ENCODE peak calls at places on chromosomes 16 and 17, in six cellular contexts. L is AG04450; U is IMR-90; W is heart right ventricle; X is ovary; I is CD8-positive, alpha-beta T cell. B is an unnamed sample.

GRCh38 chr17:39653662-39654331 is 11.4 kb upstream of the TCAP start:
- DNase-seq in L (no peak), W (peak), I (peak), X (peak), U (no peak), B (no peak)

GRCh38 chr16:66569827-66570405 is 3.7 kb downstream of the CMTM1 start:
- DNase-seq in X (no peak), U (peak), W (no peak), I (no peak), L (no peak), B (no peak)

GRCh38 chr17:17665255-17665654 is 16.0 kb upstream of the RAI1 start:
- DNase-seq in X (no peak), I (no peak), U (no peak), W (no peak), L (no peak), B (no peak)

GRCh38 chr17:29582767-29583166 is 6.7 kb downstream of the GIT1 start:
- DNase-seq in U (no peak), X (no peak), L (no peak), I (no peak), W (no peak), B (no peak)

GRCh38 chr16:14354561-14355351 is 275.3 kb downstream of the PARN start:
- DNase-seq in U (peak), I (no peak), X (no peak), L (no peak), W (no peak), B (no peak)

GRCh38 chr17:79255046-79255445 is 180.4 kb downstream of the ENGASE start:
- DNase-seq in I (no peak), W (no peak), X (no peak), L (no peak), U (no peak), B (no peak)

GRCh38 chr17:14211778-14212177 is 24.9 kb downstream of the CDRT15 start:
- DNase-seq in L (no peak), W (peak), U (no peak), I (peak), X (no peak), B (no peak)

GRCh38 chr16:84726079-84726669 is 26.4 kb downstream of the USP10 start:
- DNase-seq in L (peak), I (peak), X (peak), U (peak), W (peak), B (peak)

GRCh38 chr16:1932050-1933028 is 10.7 kb downstream of the MSRB1 start:
- DNase-seq in I (no peak), U (no peak), L (no peak), W (no peak), X (no peak), B (no peak)

GRCh38 chr16:73616186-73616585 is 568.3 kb upstream of the ZFHX3 start:
- DNase-seq in X (no peak), I (no peak), L (no peak), U (no peak), W (no peak), B (no peak)

GRCh38 chr16:96935-97381 is 18.9 kb downstream of the MPG start:
- DNase-seq in I (peak), W (peak), L (no peak), U (peak), X (peak), B (peak)

GRCh38 chr17:77445908-77446535 is 305.3 kb downstream of the SEC14L1 start:
- DNase-seq in L (no peak), U (peak), W (no peak), X (no peak), I (no peak), B (no peak)

GRCh38 chr16:54544553-54545180 is 258.1 kb upstream of the IRX3 start:
- DNase-seq in U (no peak), X (no peak), I (no peak), W (no peak), L (no peak), B (no peak)

GRCh38 chr16:64545769-64546168 is 576.1 kb downstream of the CDH11 start:
- DNase-seq in L (no peak), U (no peak), X (no peak), I (no peak), W (no peak), B (no peak)

GRCh38 chr16:80023865-80024264 is 423.3 kb upstream of the MAF start:
- DNase-seq in U (peak), I (no peak), X (no peak), W (no peak), L (no peak), B (no peak)

GRCh38 chr17:67837965-67838364 is 12.7 kb downstream of the BPTF start:
- DNase-seq in U (no peak), W (no peak), I (no peak), L (no peak), X (no peak), B (no peak)

GRCh38 chr17:17384961-17385360 is 81.8 kb downstream of the NT5M start:
- DNase-seq in I (no peak), L (no peak), U (no peak), W (no peak), X (no peak), B (no peak)

GRCh38 chr17:38395090-38395489 is 33.2 kb upstream of the ARHGAP23 start:
- DNase-seq in I (no peak), L (no peak), W (no peak), X (no peak), U (no peak), B (no peak)

GRCh38 chr17:6233856-6234255 is 163.7 kb downstream of the WSCD1 start:
- DNase-seq in I (no peak), L (no peak), W (no peak), U (no peak), X (no peak), B (peak)

GRCh38 chr17:7083592-7083991 is 3.5 kb upstream of the CLEC10A start:
- DNase-seq in L (no peak), U (peak), I (no peak), W (no peak), X (no peak), B (no peak)

GRCh38 chr17:44894642-44895041 is 4.6 kb downstream of the EFTUD2 start:
- DNase-seq in L (no peak), U (no peak), I (no peak), X (no peak), W (no peak), B (no peak)

GRCh38 chr16:30902070-30902972 is 5.9 kb downstream of the CTF1 start:
- DNase-seq in L (no peak), U (peak), I (peak), X (peak), W (peak), B (peak)

GRCh38 chr17:11318207-11318606 is 77.2 kb downstream of the SHISA6 start:
- DNase-seq in I (no peak), U (no peak), W (no peak), L (no peak), X (no peak), B (peak)

GRCh38 chr16:19710991-19711545 is 7.0 kb downstream of the KNOP1 start:
- DNase-seq in W (peak), L (no peak), U (no peak), I (no peak), X (no peak), B (no peak)

GRCh38 chr16:19704321-19705130 is 13.5 kb downstream of the KNOP1 start:
- DNase-seq in U (peak), W (no peak), L (peak), I (no peak), X (no peak), B (no peak)

GRCh38 chr17:54626146-54626703 is 274.4 kb upstream of the TOM1L1 start:
- DNase-seq in I (no peak), X (no peak), W (no peak), L (no peak), U (no peak), B (no peak)

GRCh38 chr16:58456193-58456592 is 43.8 kb upstream of the NDRG4 start:
- DNase-seq in X (no peak), U (no peak), L (no peak), I (no peak), W (no peak), B (no peak)

GRCh38 chr17:56665864-56666263 is 72.4 kb downstream of the NOG start:
- DNase-seq in W (no peak), I (no peak), X (no peak), U (no peak), L (no peak), B (no peak)

GRCh38 chr16:71894229-71894920 is 956 bp upstream of the IST1 start:
- DNase-seq in I (peak), U (peak), L (no peak), W (no peak), X (peak), B (no peak)
- TF ChIP-seq CTCF in I (no peak), U (peak), L (peak), W (peak), X (no peak), B (no peak)

GRCh38 chr17:12637745-12638651 is 27.7 kb upstream of the MYOCD start:
- DNase-seq in L (no peak), X (no peak), W (no peak), I (no peak), U (no peak), B (no peak)
- TF ChIP-seq CTCF in L (no peak), X (no peak), W (no peak), I (no peak), U (no peak), B (no peak)

GRCh38 chr17:1713878-1714487 is 3.8 kb upstream of the TLCD2 start:
- DNase-seq in L (no peak), X (peak), U (peak), W (no peak), I (no peak), B (no peak)
- TF ChIP-seq CTCF in L (peak), X (peak), U (peak), W (peak), I (no peak), B (peak)

GRCh38 chr17:61425682-61426481 is 26.2 kb downstream of the TBX2 start:
- DNase-seq in L (no peak), I (no peak), U (no peak), X (no peak), W (no peak), B (no peak)
- TF ChIP-seq CTCF in L (no peak), I (no peak), U (no peak), X (no peak), W (no peak), B (no peak)

DNA sequence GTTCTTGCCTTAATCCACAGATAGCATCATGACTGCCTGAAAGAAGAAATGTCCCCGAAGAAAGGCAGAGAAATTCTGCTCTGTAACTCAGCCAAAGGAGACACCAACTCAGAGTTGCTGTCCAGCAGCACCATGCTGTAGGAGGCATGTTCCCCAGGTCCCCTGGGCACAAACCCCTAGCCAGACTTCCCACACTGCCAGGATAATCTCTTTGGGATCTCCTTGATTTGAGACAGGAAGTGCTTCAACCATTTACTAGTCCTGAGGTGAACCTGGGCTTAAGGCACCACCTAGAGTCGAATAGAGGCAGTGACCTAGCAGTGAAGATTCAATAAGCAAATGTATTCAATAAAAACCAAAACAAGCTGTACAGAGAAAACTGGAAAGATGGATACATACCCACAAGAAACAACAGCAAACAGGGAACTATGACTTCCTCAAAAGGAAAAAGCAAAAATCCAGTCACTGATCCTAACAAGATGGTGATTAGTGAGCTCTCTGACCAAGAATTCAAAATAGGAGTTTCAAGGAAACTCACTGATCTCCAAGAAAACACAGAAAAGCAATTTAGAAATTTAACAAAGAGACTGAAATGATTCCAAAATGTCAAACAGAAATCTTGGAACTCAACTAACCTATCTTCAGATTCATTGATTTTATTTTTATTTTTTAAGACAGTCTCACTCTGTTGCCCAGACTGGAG is 5.7 kb downstream of the OR4D2 start:
- DNase-seq in L (no peak), I (peak), W (no peak), U (peak), X (no peak), B (no peak)
- TF ChIP-seq CTCF in L (peak), I (peak), W (peak), U (peak), X (no peak), B (peak)

GRCh38 chr16:56357765-56358322 is 67.5 kb downstream of the AMFR start:
- DNase-seq in I (no peak), U (no peak), W (no peak), X (no peak), L (no peak), B (peak)
- TF ChIP-seq CTCF in I (no peak), U (no peak), W (no peak), X (no peak), L (peak), B (no peak)

GRCh38 chr16:3458278-3458851 is 14.9 kb downstream of the NAA60 start:
- DNase-seq in W (peak), U (peak), L (no peak), I (no peak), X (peak), B (no peak)

GRCh38 chr16:3459401-3460090 is 16.1 kb downstream of the NAA60 start:
- DNase-seq in L (no peak), U (peak), W (no peak), I (peak), X (peak), B (no peak)

GRCh38 chr16:3456374-3456773 is 12.9 kb downstream of the NAA60 start:
- DNase-seq in L (no peak), W (no peak), U (peak), I (no peak), X (no peak), B (no peak)

GRCh38 chr16:3458852-3459361 is 15.4 kb downstream of the NAA60 start:
- DNase-seq in I (no peak), W (no peak), X (peak), U (peak), L (no peak), B (no peak)

DNA sequence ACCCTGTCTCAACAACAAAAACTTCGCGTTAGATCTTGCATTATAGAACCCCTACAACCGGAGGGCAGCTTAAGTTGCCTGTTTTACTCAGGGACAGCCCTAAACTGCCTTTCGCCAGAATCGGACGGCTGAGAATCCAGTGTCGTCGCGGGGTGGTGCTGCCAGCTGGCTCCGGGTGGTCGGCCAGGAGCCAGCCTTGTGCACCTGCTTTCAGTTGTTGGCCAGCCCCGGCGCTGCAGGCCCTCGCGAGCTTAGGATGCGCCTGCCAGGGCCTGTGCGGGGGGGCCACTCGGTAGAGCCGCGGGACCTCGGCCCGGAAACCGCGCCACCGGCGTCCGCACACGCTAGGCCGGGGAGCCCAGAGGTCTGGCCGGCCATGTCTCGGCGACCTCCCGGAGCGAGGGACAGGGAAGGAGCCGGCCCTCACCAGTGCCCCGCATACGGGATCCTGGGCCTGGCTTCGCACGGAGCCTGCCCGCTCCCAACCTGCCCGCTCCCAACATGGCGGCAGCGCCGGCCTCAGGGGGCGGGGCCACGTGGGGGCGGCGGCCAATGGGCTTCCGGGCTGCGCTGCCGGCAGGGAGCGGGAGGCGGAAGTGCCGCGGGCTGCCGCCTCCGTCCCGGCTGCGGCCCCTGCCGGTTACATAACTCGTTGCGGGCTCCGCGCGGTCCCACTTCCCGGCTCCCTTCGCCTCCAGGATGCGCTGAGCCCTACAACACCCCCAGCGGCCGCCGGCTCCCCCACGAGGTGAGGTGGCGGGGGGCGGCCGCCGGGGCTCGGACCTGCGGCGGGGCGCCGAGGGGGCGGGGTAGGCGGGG is 14.2 kb downstream of the NAA60 start:
- DNase-seq in U (peak), W (peak), L (peak), X (peak), I (peak), B (peak)
- TF ChIP-seq CTCF in U (peak), W (peak), L (peak), X (peak), I (peak), B (peak)

B was measured in type B pancreatic cell.